ENCODE peak calls at places on chromosomes 5 and 9, in eight cellular contexts. One of them, this sample, is unnamed.

GRCh38 chr5:1323803-1324173 is 21.1 kb downstream of the CLPTM1L start:
- DNase-seq in pancreas: peak
- DNase-seq in CD4-positive, alpha-beta memory T cell: no peak
- DNase-seq in ovary: no peak
- DNase-seq in H1: no peak
- DNase-seq in SJSA1: no peak
- DNase-seq in endodermal cell: peak
- DNase-seq in GM06990: no peak
- DNase-seq in this sample: peak

GRCh38 chr5:137345396-137345795 is 153.7 kb downstream of the SPOCK1 start:
- DNase-seq in pancreas: no peak
- DNase-seq in CD4-positive, alpha-beta memory T cell: no peak
- DNase-seq in ovary: no peak
- DNase-seq in H1: no peak
- DNase-seq in SJSA1: no peak
- DNase-seq in endodermal cell: no peak
- DNase-seq in GM06990: no peak
- DNase-seq in this sample: no peak

GRCh38 chr9:89730715-89731114 is 125.9 kb downstream of the GADD45G start:
- DNase-seq in pancreas: peak
- DNase-seq in CD4-positive, alpha-beta memory T cell: no peak
- DNase-seq in ovary: peak
- DNase-seq in H1: no peak
- DNase-seq in SJSA1: no peak
- DNase-seq in endodermal cell: no peak
- DNase-seq in GM06990: no peak
- DNase-seq in this sample: peak

GRCh38 chr5:66503203-66503789 is 92.9 kb upstream of the MAST4 start:
- DNase-seq in pancreas: no peak
- DNase-seq in CD4-positive, alpha-beta memory T cell: no peak
- DNase-seq in ovary: no peak
- DNase-seq in H1: no peak
- DNase-seq in SJSA1: no peak
- DNase-seq in endodermal cell: no peak
- DNase-seq in GM06990: no peak
- DNase-seq in this sample: no peak

GRCh38 chr5:34552129-34552528 is 104.0 kb upstream of the RAI14 start:
- DNase-seq in pancreas: no peak
- DNase-seq in CD4-positive, alpha-beta memory T cell: no peak
- DNase-seq in ovary: no peak
- DNase-seq in H1: no peak
- DNase-seq in SJSA1: no peak
- DNase-seq in endodermal cell: no peak
- DNase-seq in GM06990: no peak
- DNase-seq in this sample: no peak

GRCh38 chr9:278651-279050 is 64.0 kb downstream of the DOCK8 start:
- DNase-seq in pancreas: no peak
- DNase-seq in CD4-positive, alpha-beta memory T cell: peak
- DNase-seq in ovary: no peak
- DNase-seq in H1: no peak
- DNase-seq in SJSA1: no peak
- DNase-seq in endodermal cell: no peak
- DNase-seq in GM06990: no peak
- DNase-seq in this sample: no peak

GRCh38 chr5:18527017-18527416 is 892.8 kb downstream of the TAF11L14 start:
- DNase-seq in pancreas: no peak
- DNase-seq in CD4-positive, alpha-beta memory T cell: no peak
- DNase-seq in ovary: no peak
- DNase-seq in H1: no peak
- DNase-seq in SJSA1: no peak
- DNase-seq in endodermal cell: peak
- DNase-seq in GM06990: no peak
- DNase-seq in this sample: no peak

GRCh38 chr5:100761192-100761591 is 141.9 kb downstream of the ST8SIA4 start:
- DNase-seq in pancreas: no peak
- DNase-seq in CD4-positive, alpha-beta memory T cell: no peak
- DNase-seq in ovary: no peak
- DNase-seq in H1: no peak
- DNase-seq in SJSA1: no peak
- DNase-seq in endodermal cell: no peak
- DNase-seq in GM06990: no peak
- DNase-seq in this sample: no peak

GRCh38 chr5:14155730-14156129 is 12.6 kb downstream of the TRIO start:
- DNase-seq in pancreas: no peak
- DNase-seq in CD4-positive, alpha-beta memory T cell: no peak
- DNase-seq in ovary: no peak
- DNase-seq in H1: no peak
- DNase-seq in SJSA1: no peak
- DNase-seq in endodermal cell: no peak
- DNase-seq in GM06990: no peak
- DNase-seq in this sample: no peak
- H3K4me3 ChIP-seq in pancreas: no peak
- H3K4me3 ChIP-seq in CD4-positive, alpha-beta memory T cell: no peak
- H3K4me3 ChIP-seq in ovary: no peak
- H3K4me3 ChIP-seq in H1: no peak
- H3K4me3 ChIP-seq in SJSA1: no peak
- H3K4me3 ChIP-seq in endodermal cell: no peak
- H3K4me3 ChIP-seq in GM06990: peak
- H3K4me3 ChIP-seq in this sample: no peak

GRCh38 chr9:137028013-137028280 is at the start of gene ABCA2:
- DNase-seq in pancreas: no peak
- DNase-seq in CD4-positive, alpha-beta memory T cell: no peak
- DNase-seq in ovary: no peak
- DNase-seq in H1: no peak
- DNase-seq in SJSA1: no peak
- DNase-seq in endodermal cell: no peak
- DNase-seq in GM06990: no peak
- DNase-seq in this sample: no peak

GRCh38 chr9:137026828-137027227 is 1.2 kb downstream of the ABCA2 start:
- DNase-seq in pancreas: peak
- DNase-seq in CD4-positive, alpha-beta memory T cell: no peak
- DNase-seq in ovary: no peak
- DNase-seq in H1: no peak
- DNase-seq in SJSA1: no peak
- DNase-seq in endodermal cell: no peak
- DNase-seq in GM06990: no peak
- DNase-seq in this sample: no peak

GRCh38 chr9:137028281-137029057 is 432 bp upstream of the ABCA2 start:
- DNase-seq in pancreas: peak
- DNase-seq in CD4-positive, alpha-beta memory T cell: peak
- DNase-seq in ovary: no peak
- DNase-seq in H1: peak
- DNase-seq in SJSA1: no peak
- DNase-seq in endodermal cell: peak
- DNase-seq in GM06990: peak
- DNase-seq in this sample: peak

GRCh38 chr9:137026384-137026783 is 1.7 kb downstream of the ABCA2 start:
- DNase-seq in pancreas: no peak
- DNase-seq in CD4-positive, alpha-beta memory T cell: no peak
- DNase-seq in ovary: no peak
- DNase-seq in H1: no peak
- DNase-seq in SJSA1: no peak
- DNase-seq in endodermal cell: no peak
- DNase-seq in GM06990: no peak
- DNase-seq in this sample: no peak

GRCh38 chr9:137027369-137028012 is 546 bp downstream of the ABCA2 start:
- DNase-seq in pancreas: no peak
- DNase-seq in CD4-positive, alpha-beta memory T cell: no peak
- DNase-seq in ovary: no peak
- DNase-seq in H1: no peak
- DNase-seq in SJSA1: no peak
- DNase-seq in endodermal cell: peak
- DNase-seq in GM06990: no peak
- DNase-seq in this sample: no peak
- H3K4me3 ChIP-seq in pancreas: peak
- H3K4me3 ChIP-seq in CD4-positive, alpha-beta memory T cell: peak
- H3K4me3 ChIP-seq in ovary: peak
- H3K4me3 ChIP-seq in H1: peak
- H3K4me3 ChIP-seq in SJSA1: peak
- H3K4me3 ChIP-seq in endodermal cell: peak
- H3K4me3 ChIP-seq in GM06990: no peak
- H3K4me3 ChIP-seq in this sample: peak

GRCh38 chr9:127963359-127964064 is 17.3 kb downstream of the EEIG1 start:
- DNase-seq in pancreas: no peak
- DNase-seq in CD4-positive, alpha-beta memory T cell: no peak
- DNase-seq in ovary: peak
- DNase-seq in H1: no peak
- DNase-seq in SJSA1: no peak
- DNase-seq in endodermal cell: no peak
- DNase-seq in GM06990: no peak
- DNase-seq in this sample: no peak
- H3K4me3 ChIP-seq in pancreas: no peak
- H3K4me3 ChIP-seq in CD4-positive, alpha-beta memory T cell: peak
- H3K4me3 ChIP-seq in ovary: no peak
- H3K4me3 ChIP-seq in H1: no peak
- H3K4me3 ChIP-seq in SJSA1: no peak
- H3K4me3 ChIP-seq in endodermal cell: no peak
- H3K4me3 ChIP-seq in GM06990: no peak
- H3K4me3 ChIP-seq in this sample: no peak

GRCh38 chr9:137642892-137643291 is 24.1 kb downstream of the EHMT1 start:
- DNase-seq in pancreas: no peak
- DNase-seq in CD4-positive, alpha-beta memory T cell: no peak
- DNase-seq in ovary: no peak
- DNase-seq in H1: no peak
- DNase-seq in SJSA1: no peak
- DNase-seq in endodermal cell: no peak
- DNase-seq in GM06990: no peak
- DNase-seq in this sample: peak

GRCh38 chr9:137642118-137642601 is 23.4 kb downstream of the EHMT1 start:
- DNase-seq in pancreas: no peak
- DNase-seq in CD4-positive, alpha-beta memory T cell: no peak
- DNase-seq in ovary: no peak
- DNase-seq in H1: no peak
- DNase-seq in SJSA1: no peak
- DNase-seq in endodermal cell: no peak
- DNase-seq in GM06990: no peak
- DNase-seq in this sample: peak

GRCh38 chr9:137640862-137641261 is 22.1 kb downstream of the EHMT1 start:
- DNase-seq in pancreas: no peak
- DNase-seq in CD4-positive, alpha-beta memory T cell: no peak
- DNase-seq in ovary: no peak
- DNase-seq in H1: no peak
- DNase-seq in SJSA1: no peak
- DNase-seq in endodermal cell: no peak
- DNase-seq in GM06990: no peak
- DNase-seq in this sample: no peak

GRCh38 chr9:137638680-137639079 is 19.9 kb downstream of the EHMT1 start:
- DNase-seq in pancreas: no peak
- DNase-seq in CD4-positive, alpha-beta memory T cell: no peak
- DNase-seq in ovary: no peak
- DNase-seq in H1: no peak
- DNase-seq in SJSA1: no peak
- DNase-seq in endodermal cell: no peak
- DNase-seq in GM06990: no peak
- DNase-seq in this sample: peak

GRCh38 chr9:137639303-137640051 is 20.7 kb downstream of the EHMT1 start:
- DNase-seq in pancreas: no peak
- DNase-seq in CD4-positive, alpha-beta memory T cell: peak
- DNase-seq in ovary: no peak
- DNase-seq in H1: no peak
- DNase-seq in SJSA1: no peak
- DNase-seq in endodermal cell: no peak
- DNase-seq in GM06990: no peak
- DNase-seq in this sample: no peak
- H3K4me3 ChIP-seq in pancreas: no peak
- H3K4me3 ChIP-seq in CD4-positive, alpha-beta memory T cell: peak
- H3K4me3 ChIP-seq in ovary: peak
- H3K4me3 ChIP-seq in H1: no peak
- H3K4me3 ChIP-seq in SJSA1: no peak
- H3K4me3 ChIP-seq in endodermal cell: no peak
- H3K4me3 ChIP-seq in GM06990: peak
- H3K4me3 ChIP-seq in this sample: peak

GRCh38 chr5:177362871-177363507 is 5.3 kb downstream of the RGS14 start:
- DNase-seq in pancreas: peak
- DNase-seq in CD4-positive, alpha-beta memory T cell: peak
- DNase-seq in ovary: peak
- DNase-seq in H1: peak
- DNase-seq in SJSA1: no peak
- DNase-seq in endodermal cell: peak
- DNase-seq in GM06990: peak
- DNase-seq in this sample: peak
- H3K4me3 ChIP-seq in pancreas: peak
- H3K4me3 ChIP-seq in CD4-positive, alpha-beta memory T cell: peak
- H3K4me3 ChIP-seq in ovary: peak
- H3K4me3 ChIP-seq in H1: peak
- H3K4me3 ChIP-seq in SJSA1: no peak
- H3K4me3 ChIP-seq in endodermal cell: peak
- H3K4me3 ChIP-seq in GM06990: peak
- H3K4me3 ChIP-seq in this sample: peak

DNA sequence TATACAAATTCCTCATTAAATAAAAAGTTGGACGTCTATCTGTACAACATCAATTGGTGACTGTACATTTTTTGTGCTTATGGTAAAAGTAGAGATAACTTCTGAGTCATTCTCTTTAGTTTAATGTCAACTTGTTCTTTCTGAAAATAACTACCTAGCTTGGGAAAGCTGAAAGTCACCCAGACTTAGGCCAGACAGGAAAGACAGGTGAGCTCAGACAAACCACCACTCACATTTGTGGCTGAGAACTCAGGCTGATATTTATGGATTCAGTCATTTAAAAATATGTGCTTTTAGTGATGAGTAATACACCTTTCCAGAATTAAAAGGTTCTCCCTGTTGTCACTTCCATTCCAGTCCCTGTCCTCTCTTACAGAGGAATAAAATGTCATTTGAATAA is 31.8 kb upstream of the ENTREP1 start:
- DNase-seq in pancreas: no peak
- DNase-seq in CD4-positive, alpha-beta memory T cell: no peak
- DNase-seq in ovary: no peak
- DNase-seq in H1: no peak
- DNase-seq in SJSA1: no peak
- DNase-seq in endodermal cell: no peak
- DNase-seq in GM06990: no peak
- DNase-seq in this sample: no peak
- H3K4me3 ChIP-seq in pancreas: no peak
- H3K4me3 ChIP-seq in CD4-positive, alpha-beta memory T cell: no peak
- H3K4me3 ChIP-seq in ovary: no peak
- H3K4me3 ChIP-seq in H1: no peak
- H3K4me3 ChIP-seq in SJSA1: no peak
- H3K4me3 ChIP-seq in endodermal cell: no peak
- H3K4me3 ChIP-seq in GM06990: no peak
- H3K4me3 ChIP-seq in this sample: no peak

DNA sequence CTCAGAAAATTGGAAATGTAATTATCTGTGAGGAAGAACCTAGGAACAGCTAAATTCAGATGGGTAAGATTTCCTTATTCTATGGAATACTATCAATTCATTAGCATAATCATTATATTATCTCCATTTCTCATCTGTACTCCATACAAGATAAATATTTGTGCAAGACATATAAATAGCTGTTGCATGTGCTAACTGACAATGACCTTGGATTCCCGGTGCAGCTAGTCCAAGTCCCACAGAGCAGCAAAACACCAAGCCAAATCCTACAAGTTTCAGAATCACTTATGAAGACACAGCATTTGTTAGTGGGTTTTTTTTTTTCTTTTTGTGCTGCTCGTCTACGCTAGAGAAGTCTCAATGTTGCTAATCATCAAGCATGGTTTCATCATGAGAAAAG is 64.8 kb downstream of the NUDT12 start:
- DNase-seq in pancreas: no peak
- DNase-seq in CD4-positive, alpha-beta memory T cell: no peak
- DNase-seq in ovary: no peak
- DNase-seq in H1: no peak
- DNase-seq in SJSA1: no peak
- DNase-seq in endodermal cell: no peak
- DNase-seq in GM06990: no peak
- DNase-seq in this sample: no peak
- H3K4me3 ChIP-seq in pancreas: no peak
- H3K4me3 ChIP-seq in CD4-positive, alpha-beta memory T cell: no peak
- H3K4me3 ChIP-seq in ovary: no peak
- H3K4me3 ChIP-seq in H1: peak
- H3K4me3 ChIP-seq in SJSA1: no peak
- H3K4me3 ChIP-seq in endodermal cell: no peak
- H3K4me3 ChIP-seq in GM06990: no peak
- H3K4me3 ChIP-seq in this sample: no peak

This sample was measured in upper lobe of right lung.